ENCODE peak calls at places on chromosomes 3 and 15, in nine cellular contexts. K, P, M, H, T, U, X, R and G are unnamed samples.

GRCh38 chr3:65676592-65676991 is 362.1 kb downstream of the MAGI1 start:
- DNase-seq in M (no peak), R (no peak), K (no peak), T (no peak), X (no peak), H (no peak), U (no peak), P (no peak), G (no peak)

GRCh38 chr15:52427804-52428203 is 100.9 kb downstream of the MYO5A start:
- DNase-seq in R (no peak), P (no peak), X (no peak), K (no peak), M (peak), U (no peak), H (no peak), T (no peak), G (no peak)

GRCh38 chr3:153503873-153504272 is 341.8 kb downstream of the RAP2B start:
- DNase-seq in X (no peak), T (no peak), R (no peak), P (no peak), M (no peak), K (no peak), U (no peak), H (no peak), G (no peak)

GRCh38 chr3:145854486-145854885 is 306.5 kb downstream of the PLOD2 start:
- DNase-seq in T (no peak), R (no peak), K (no peak), X (no peak), H (no peak), P (no peak), U (no peak), M (no peak), G (no peak)

GRCh38 chr3:114874447-114874846 is 272.6 kb downstream of the ZBTB20 start:
- DNase-seq in X (no peak), R (no peak), H (no peak), T (no peak), U (no peak), K (no peak), M (no peak), P (no peak), G (no peak)

GRCh38 chr3:177875786-177876476 is 660.3 kb upstream of the KCNMB2 start:
- DNase-seq in U (no peak), X (no peak), T (no peak), P (no peak), K (no peak), M (no peak), H (peak), R (no peak), G (no peak)

GRCh38 chr3:148450819-148451218 is 246.9 kb upstream of the AGTR1 start:
- DNase-seq in P (no peak), R (no peak), X (no peak), M (no peak), T (no peak), H (no peak), U (no peak), K (peak), G (peak)

GRCh38 chr3:191912616-191913204 is 451.7 kb downstream of the PYDC2 start:
- DNase-seq in H (no peak), T (no peak), U (no peak), R (no peak), P (no peak), M (no peak), X (no peak), K (no peak), G (no peak)

GRCh38 chr3:89246326-89246725 is 138.9 kb downstream of the EPHA3 start:
- DNase-seq in X (no peak), U (no peak), T (no peak), K (peak), R (no peak), M (no peak), P (no peak), H (no peak), G (no peak)

GRCh38 chr15:73079570-73079969 is 27.3 kb downstream of the NEO1 start:
- DNase-seq in R (no peak), X (no peak), T (no peak), H (peak), U (no peak), K (no peak), P (no peak), M (no peak), G (no peak)

GRCh38 chr3:8752832-8753231 is 16.6 kb downstream of the OXTR start:
- DNase-seq in R (no peak), X (no peak), T (no peak), K (no peak), M (no peak), H (no peak), U (no peak), P (no peak), G (no peak)

GRCh38 chr3:13504161-13504831 is 24.2 kb downstream of the HDAC11 start:
- DNase-seq in T (no peak), H (no peak), P (no peak), X (no peak), U (no peak), R (no peak), K (no peak), M (no peak), G (no peak)

GRCh38 chr15:43187544-43188155 is 2.4 kb downstream of the CCNDBP1 start:
- DNase-seq in U (no peak), H (peak), X (no peak), P (no peak), M (peak), R (no peak), K (peak), T (no peak), G (no peak)

GRCh38 chr3:51057111-51057510 is 328.0 kb upstream of the MANF start:
- DNase-seq in R (no peak), H (no peak), X (no peak), U (no peak), M (no peak), T (no peak), P (no peak), K (no peak), G (no peak)

GRCh38 chr15:32033186-32033890 is 3.0 kb downstream of the CHRNA7 start:
- DNase-seq in T (peak), U (no peak), P (no peak), H (no peak), K (no peak), X (no peak), R (no peak), M (no peak), G (peak)

GRCh38 chr3:181009225-181009624 is 19.7 kb upstream of the DNAJC19 start:
- DNase-seq in M (no peak), U (no peak), R (no peak), P (no peak), X (no peak), T (no peak), K (no peak), H (no peak), G (no peak)

GRCh38 chr15:61030451-61030850 is 198.7 kb downstream of the RORA start:
- DNase-seq in H (no peak), T (no peak), M (no peak), K (no peak), P (no peak), R (no peak), U (no peak), X (no peak), G (no peak)

GRCh38 chr3:189170559-189170958 is 1.2 kb upstream of the TPRG1 start:
- DNase-seq in R (no peak), M (no peak), X (no peak), H (no peak), T (no peak), K (no peak), U (no peak), P (no peak), G (peak)

GRCh38 chr15:74873756-74874424 is 725 bp upstream of the SCAMP2 start:
- DNase-seq in U (no peak), H (no peak), T (peak), M (peak), R (no peak), X (no peak), P (no peak), K (peak), G (no peak)

GRCh38 chr3:15934389-15935195 is 136.8 kb upstream of the ANKRD28 start:
- DNase-seq in R (no peak), M (no peak), T (no peak), K (no peak), U (no peak), X (no peak), H (no peak), P (no peak), G (no peak)

GRCh38 chr15:38254065-38254883 is 1.6 kb downstream of the SPRED1 start:
- DNase-seq in X (peak), R (no peak), K (no peak), P (no peak), T (peak), H (no peak), U (no peak), M (peak), G (peak)

GRCh38 chr15:66024998-66025397 is 155.7 kb downstream of the RAB11A start:
- DNase-seq in H (no peak), P (no peak), X (no peak), T (no peak), M (no peak), K (no peak), R (no peak), U (no peak), G (no peak)

GRCh38 chr15:68497206-68497910 is 65.4 kb upstream of the ITGA11 start:
- DNase-seq in K (no peak), U (no peak), R (no peak), T (no peak), H (no peak), M (no peak), P (no peak), X (no peak), G (no peak)

GRCh38 chr3:107753494-107753893 is 230.7 kb downstream of the BBX start:
- DNase-seq in P (no peak), T (peak), U (no peak), X (peak), M (no peak), H (no peak), R (no peak), K (peak), G (peak)

GRCh38 chr3:108017587-108017986 is 73.2 kb downstream of the CD47 start:
- DNase-seq in X (no peak), U (no peak), K (no peak), P (no peak), T (no peak), H (no peak), R (no peak), M (no peak), G (no peak)

GRCh38 chr3:101262393-101263240 is 57.8 kb downstream of the IMPG2 start:
- DNase-seq in M (no peak), U (no peak), K (no peak), H (no peak), X (no peak), T (no peak), R (no peak), P (no peak), G (no peak)

GRCh38 chr15:62089616-62090015 is 22.8 kb downstream of the C2CD4A start:
- DNase-seq in R (no peak), U (no peak), T (no peak), M (no peak), K (no peak), H (no peak), P (no peak), X (no peak), G (no peak)

DNA sequence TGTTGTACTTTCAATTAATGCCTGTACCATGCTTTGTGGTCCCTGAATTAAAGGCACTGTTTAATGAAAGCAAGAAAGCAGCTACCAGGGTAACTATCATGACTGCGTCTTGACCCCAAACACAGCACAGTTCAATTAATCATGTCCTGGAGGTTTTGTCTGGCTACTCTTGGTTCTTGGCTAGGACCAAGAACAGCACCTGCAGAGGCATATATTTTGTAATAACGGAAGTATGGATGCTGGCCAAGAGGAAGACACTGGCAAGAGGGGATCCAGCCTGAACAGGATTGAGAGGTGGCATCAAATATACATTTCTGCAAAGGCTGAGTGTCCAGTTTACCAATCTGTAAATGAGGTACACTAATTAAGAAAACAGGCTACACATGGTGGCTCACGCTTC is 119.9 kb downstream of the FOXP1 start:
- DNase-seq in R (no peak), T (no peak), P (no peak), K (no peak), X (no peak), M (no peak), H (no peak), U (no peak), G (no peak)
- TF ChIP-seq POLR2AphosphoS5 in R (no peak), T (no peak), P (no peak), K (no peak), X (no peak), M (no peak), H (no peak), U (no peak), G (no peak)

GRCh38 chr3:62481972-62482371 is 108.6 kb upstream of the FEZF2 start:
- DNase-seq in X (no peak), U (no peak), K (peak), P (no peak), H (no peak), T (no peak), R (no peak), M (no peak), G (no peak)

GRCh38 chr3:62480056-62480455 is 106.7 kb upstream of the FEZF2 start:
- DNase-seq in T (no peak), K (no peak), H (no peak), P (no peak), R (no peak), X (no peak), U (no peak), M (no peak), G (no peak)

GRCh38 chr3:62475940-62476339 is 102.6 kb upstream of the FEZF2 start:
- DNase-seq in P (no peak), R (no peak), X (no peak), H (no peak), T (no peak), U (no peak), K (no peak), M (no peak), G (no peak)

GRCh38 chr3:62479276-62479675 is 105.9 kb upstream of the FEZF2 start:
- DNase-seq in P (no peak), T (no peak), X (no peak), U (no peak), M (no peak), K (no peak), H (no peak), R (no peak), G (no peak)
- TF ChIP-seq POLR2AphosphoS5 in P (no peak), T (no peak), X (no peak), U (no peak), M (no peak), K (no peak), H (no peak), R (no peak), G (no peak)

GRCh38 chr3:194300392-194300758 is 50.8 kb downstream of the CPN2 start:
- DNase-seq in U (no peak), K (peak), R (peak), H (no peak), T (peak), P (no peak), X (no peak), M (no peak), G (peak)
- TF ChIP-seq POLR2AphosphoS5 in U (no peak), K (no peak), R (no peak), H (no peak), T (no peak), P (no peak), X (no peak), M (no peak), G (peak)

DNA sequence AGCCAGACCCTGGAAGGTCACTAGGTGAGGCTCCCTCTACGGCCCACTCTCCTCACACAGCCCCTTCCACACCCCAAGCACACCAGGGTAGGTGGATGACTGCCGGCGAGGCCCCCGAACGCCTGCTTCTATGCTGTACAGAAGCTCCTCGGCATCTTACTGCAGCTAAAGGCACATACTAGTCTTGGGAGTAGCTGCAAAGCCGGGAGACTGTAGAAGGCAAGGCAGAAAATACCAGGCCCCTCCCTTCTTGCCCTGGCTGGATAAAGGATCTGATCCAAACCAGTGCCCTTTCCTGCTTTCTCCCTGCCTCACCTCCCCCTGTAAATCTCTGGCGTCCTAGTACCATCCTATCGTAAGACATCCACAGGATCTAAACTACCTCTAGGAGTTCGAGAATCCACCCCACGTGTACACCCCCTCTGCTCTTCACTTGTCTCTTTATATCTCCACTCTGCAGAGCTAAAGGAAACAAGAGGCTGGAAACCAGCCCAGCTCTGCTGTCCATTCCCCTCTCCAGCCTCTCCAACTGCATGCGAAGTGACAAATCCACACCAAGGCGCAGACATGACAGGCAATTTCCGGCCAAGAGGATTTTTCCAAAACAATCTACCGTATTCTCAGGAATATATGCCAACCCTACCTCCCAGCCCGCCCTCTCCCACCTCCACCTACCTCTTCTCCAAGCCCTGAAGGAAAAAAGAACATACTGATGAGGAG is 11.8 kb downstream of the TNK2 start:
- DNase-seq in M (peak), U (no peak), P (no peak), K (peak), R (no peak), X (no peak), T (no peak), H (no peak), G (no peak)
- TF ChIP-seq POLR2AphosphoS5 in M (no peak), U (no peak), P (no peak), K (no peak), R (no peak), X (no peak), T (no peak), H (no peak), G (no peak)

GRCh38 chr3:43191116-43191515 is 85.2 kb upstream of the POMGNT2 start:
- DNase-seq in H (no peak), M (no peak), K (no peak), X (no peak), P (no peak), R (no peak), U (no peak), T (no peak), G (no peak)

GRCh38 chr3:43190682-43191081 is 84.8 kb upstream of the POMGNT2 start:
- DNase-seq in M (no peak), H (no peak), R (no peak), P (no peak), T (no peak), U (no peak), X (no peak), K (no peak), G (no peak)

GRCh38 chr3:43192028-43192427 is 86.1 kb upstream of the POMGNT2 start:
- DNase-seq in M (no peak), R (no peak), X (no peak), T (no peak), P (no peak), K (no peak), H (no peak), U (no peak), G (no peak)

GRCh38 chr3:43194069-43194468 is 88.2 kb upstream of the POMGNT2 start:
- DNase-seq in H (no peak), M (no peak), T (no peak), K (no peak), P (no peak), R (no peak), U (no peak), X (no peak), G (no peak)

DNA sequence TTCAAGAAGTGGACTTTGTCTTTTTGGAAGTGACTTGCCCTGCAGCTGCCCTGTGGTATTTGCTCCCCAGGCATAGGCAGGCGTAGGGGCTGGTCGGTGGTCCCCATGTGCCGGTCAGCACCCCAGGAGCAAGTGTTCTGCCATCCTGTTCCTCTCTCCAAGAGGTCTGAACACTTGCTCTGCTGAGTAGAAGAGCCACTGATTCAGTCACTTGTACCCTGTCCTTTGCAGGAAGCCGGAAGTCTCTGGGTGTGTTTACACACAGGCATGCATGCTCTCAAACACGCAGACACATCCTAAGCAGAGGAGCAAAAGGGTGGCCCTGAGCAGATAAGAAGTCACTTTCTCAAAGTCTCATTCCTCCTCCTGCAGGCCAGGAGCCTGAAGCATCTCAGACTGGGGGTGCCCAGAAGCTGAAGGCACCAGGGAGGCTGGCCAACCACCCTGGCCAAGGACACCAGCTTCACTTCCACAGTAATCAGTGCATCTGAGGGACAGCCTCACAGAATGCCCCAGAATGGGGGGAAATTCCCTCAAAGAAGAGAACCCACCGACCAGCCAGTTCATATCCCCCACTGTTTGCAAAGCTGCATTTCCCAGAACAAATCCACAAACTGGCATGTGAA is 88.7 kb upstream of the POMGNT2 start:
- DNase-seq in M (no peak), X (no peak), T (peak), H (no peak), U (no peak), P (no peak), R (no peak), K (no peak), G (no peak)
- TF ChIP-seq POLR2AphosphoS5 in M (no peak), X (no peak), T (peak), H (no peak), U (no peak), P (no peak), R (no peak), K (no peak), G (no peak)

GRCh38 chr3:54846085-54846484 is 81.8 kb downstream of the LRTM1 start:
- DNase-seq in R (no peak), P (no peak), U (no peak), K (no peak), H (no peak), X (no peak), T (no peak), M (no peak), G (no peak)
- TF ChIP-seq POLR2AphosphoS5 in R (no peak), P (no peak), U (no peak), K (no peak), H (no peak), X (no peak), T (no peak), M (no peak), G (no peak)

GRCh38 chr3:159788291-159788690 is 200.3 kb upstream of the IL12A start:
- DNase-seq in X (no peak), K (no peak), M (no peak), T (no peak), U (no peak), R (no peak), H (no peak), P (no peak), G (no peak)
- TF ChIP-seq POLR2AphosphoS5 in X (no peak), K (no peak), M (no peak), T (no peak), U (no peak), R (no peak), H (no peak), P (no peak), G (no peak)

GRCh38 chr3:81702126-81702525 is 59.3 kb downstream of the GBE1 start:
- DNase-seq in T (no peak), R (no peak), M (no peak), H (no peak), X (no peak), K (no peak), P (no peak), U (no peak), G (no peak)
- TF ChIP-seq POLR2AphosphoS5 in T (no peak), R (no peak), M (no peak), H (no peak), X (no peak), K (no peak), P (no peak), U (no peak), G (no peak)